ENCODE peak calls at places on chromosomes 12 and 14, in nine cellular contexts. E is endodermal cell; H is CD4-positive, alpha-beta memory T cell; I is Panc1; U is fibroblast of lung; Z is cardiac muscle cell; Q is small intestine; M is psoas muscle; O is naive thymus-derived CD4-positive, alpha-beta T cell. G is an unnamed sample.

GRCh38 chr14:51609987-51610283 is 41.8 kb upstream of the FRMD6 start:
- DNase-seq in E (no peak), H (no peak), I (no peak), U (peak; percentile 75), Z (peak; percentile 64), Q (no peak), M (no peak), O (no peak), G (peak; percentile 79)

GRCh38 chr14:75060420-75060819 is 3.4 kb downstream of the ACYP1 start:
- DNase-seq in E (no peak), H (no peak), I (no peak), U (no peak), Z (no peak), Q (no peak), M (no peak), O (no peak), G (no peak)

GRCh38 chr14:70254476-70254961 is 65.8 kb upstream of the SLC8A3 start:
- DNase-seq in E (peak; percentile 83), H (peak; percentile 12), I (no peak), U (peak; percentile 40), Z (peak; percentile 63), Q (peak; percentile 64), M (peak; percentile 78), O (no peak), G (peak; percentile 88)

GRCh38 chr14:99546230-99546879 is 57.7 kb downstream of the CCDC85C start:
- DNase-seq in E (peak; percentile 79), H (no peak), I (no peak), U (no peak), Z (no peak), Q (no peak), M (no peak), O (no peak), G (no peak)

GRCh38 chr12:118334241-118334640 is 38.5 kb downstream of the TAOK3 start:
- DNase-seq in E (no peak), H (no peak), I (no peak), U (no peak), Z (no peak), Q (peak; percentile 75), M (no peak), O (no peak), G (no peak)

GRCh38 chr14:103542545-103543088 is 13.6 kb downstream of the TRMT61A start:
- DNase-seq in E (peak; percentile 93), H (no peak), I (no peak), U (no peak), Z (no peak), Q (no peak), M (peak; percentile 84), O (no peak), G (peak; percentile 98)

GRCh38 chr12:118374126-118374725 is 1.5 kb upstream of the TAOK3 start:
- DNase-seq in E (peak; percentile 10), H (no peak), I (no peak), U (no peak), Z (no peak), Q (no peak), M (no peak), O (no peak), G (no peak)

GRCh38 chr12:29569392-29569791 is 71.9 kb upstream of the OVCH1 start:
- DNase-seq in E (no peak), H (no peak), I (no peak), U (peak; percentile 27), Z (no peak), Q (no peak), M (no peak), O (no peak), G (no peak)

GRCh38 chr12:51335931-51336330 is 10.5 kb downstream of the CELA1 start:
- DNase-seq in E (no peak), H (no peak), I (no peak), U (no peak), Z (peak; percentile 55), Q (no peak), M (no peak), O (no peak), G (no peak)

GRCh38 chr14:100446572-100446971 is 123.4 kb downstream of the SLC25A47 start:
- DNase-seq in E (peak; percentile 92), H (no peak), I (no peak), U (no peak), Z (no peak), Q (no peak), M (no peak), O (no peak), G (peak; percentile 30)

GRCh38 chr12:58893421-58893986 is 26.8 kb downstream of the LRIG3 start:
- DNase-seq in E (no peak), H (no peak), I (no peak), U (peak; percentile 68), Z (no peak), Q (no peak), M (no peak), O (no peak), G (no peak)

GRCh38 chr12:120763250-120763649 is 37.6 kb downstream of the ACADS start:
- DNase-seq in E (peak; percentile 38), H (no peak), I (no peak), U (no peak), Z (no peak), Q (no peak), M (no peak), O (no peak), G (no peak)

GRCh38 chr14:56874375-56874774 is 64.1 kb upstream of the OTX2 start:
- DNase-seq in E (peak; percentile 89), H (no peak), I (peak; percentile 5), U (no peak), Z (no peak), Q (peak; percentile 49), M (no peak), O (no peak), G (peak; percentile 43)

DNA sequence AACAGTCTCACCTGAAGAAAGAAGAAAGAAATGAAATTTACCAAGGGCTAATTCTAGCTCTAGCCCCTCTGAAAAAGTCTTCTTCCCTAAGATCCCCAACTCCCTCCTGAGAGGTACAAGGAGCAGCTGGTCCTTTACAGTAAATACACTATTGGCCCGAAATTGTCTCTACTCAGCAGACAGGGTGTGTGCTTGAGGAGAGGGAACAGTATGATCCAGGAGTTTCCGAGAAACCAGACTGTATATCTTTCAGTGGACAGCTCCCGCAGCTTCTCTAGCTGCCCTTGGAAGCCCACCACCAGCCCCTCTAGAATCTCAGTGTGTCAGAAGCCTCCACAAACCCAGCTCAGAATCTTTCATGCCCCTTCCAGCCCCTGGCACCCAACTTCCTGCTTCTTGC is 8.1 kb downstream of the GPR84 start:
- DNase-seq in E (no peak), H (no peak), I (no peak), U (no peak), Z (no peak), Q (no peak), M (no peak), O (no peak), G (no peak)
- H3K27ac ChIP-seq in E (peak overlapping the region; percentile 86), H (no peak overlapping the region), I (no peak overlapping the region), U (no peak overlapping the region), Z (peak overlapping the region; percentile 70), Q (no peak overlapping the region), M (no peak overlapping the region), O (no peak overlapping the region), G (peak overlapping the region; percentile 68)

GRCh38 chr14:38074754-38075153 is 132.9 kb upstream of the SSTR1 start:
- DNase-seq in E (no peak), H (peak; percentile 60), I (no peak), U (no peak), Z (no peak), Q (peak; percentile 31), M (no peak), O (no peak), G (no peak)

GRCh38 chr14:38078393-38078792 is 129.3 kb upstream of the SSTR1 start:
- DNase-seq in E (no peak), H (peak; percentile 79), I (no peak), U (no peak), Z (no peak), Q (peak; percentile 63), M (no peak), O (no peak), G (no peak)

GRCh38 chr14:38070213-38070612 is 137.5 kb upstream of the SSTR1 start:
- DNase-seq in E (no peak), H (no peak), I (no peak), U (no peak), Z (no peak), Q (no peak), M (no peak), O (no peak), G (no peak)

GRCh38 chr14:38073641-38074040 is 134.1 kb upstream of the SSTR1 start:
- DNase-seq in E (no peak), H (peak; percentile 30), I (no peak), U (no peak), Z (no peak), Q (peak; percentile 20), M (no peak), O (no peak), G (no peak)

DNA sequence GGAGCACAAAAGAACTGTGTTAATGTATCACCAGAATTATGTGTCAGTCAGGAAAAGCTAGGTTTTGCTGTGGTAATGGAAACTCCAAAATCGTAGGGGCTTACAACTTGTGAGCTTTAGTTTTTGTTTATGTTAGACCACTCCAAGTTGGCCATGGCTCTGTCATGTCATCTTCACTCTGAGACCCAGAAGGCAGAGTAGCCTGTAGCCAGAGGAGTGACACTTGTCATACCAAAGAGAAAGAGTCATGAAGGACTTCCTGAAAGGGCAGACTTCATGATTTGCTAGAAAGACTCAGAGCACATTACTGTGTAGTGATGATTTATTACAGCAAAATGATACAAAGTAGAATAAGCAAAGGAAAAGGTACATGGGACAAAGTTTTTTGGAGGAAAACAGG is 133.6 kb upstream of the SSTR1 start:
- DNase-seq in E (no peak), H (no peak), I (no peak), U (no peak), Z (no peak), Q (no peak), M (no peak), O (no peak), G (no peak)
- H3K4me1 ChIP-seq in E (no peaks in the 10 kb centered on the region), H (peaks cover 86% of the 10 kb centered on the region), I (no peaks in the 10 kb centered on the region), U (no peaks in the 10 kb centered on the region), Z (peaks cover 9% of the 10 kb centered on the region), Q (no peaks in the 10 kb centered on the region), M (no peaks in the 10 kb centered on the region), O (peaks cover 75% of the 10 kb centered on the region), G (no peaks in the 10 kb centered on the region)

DNA sequence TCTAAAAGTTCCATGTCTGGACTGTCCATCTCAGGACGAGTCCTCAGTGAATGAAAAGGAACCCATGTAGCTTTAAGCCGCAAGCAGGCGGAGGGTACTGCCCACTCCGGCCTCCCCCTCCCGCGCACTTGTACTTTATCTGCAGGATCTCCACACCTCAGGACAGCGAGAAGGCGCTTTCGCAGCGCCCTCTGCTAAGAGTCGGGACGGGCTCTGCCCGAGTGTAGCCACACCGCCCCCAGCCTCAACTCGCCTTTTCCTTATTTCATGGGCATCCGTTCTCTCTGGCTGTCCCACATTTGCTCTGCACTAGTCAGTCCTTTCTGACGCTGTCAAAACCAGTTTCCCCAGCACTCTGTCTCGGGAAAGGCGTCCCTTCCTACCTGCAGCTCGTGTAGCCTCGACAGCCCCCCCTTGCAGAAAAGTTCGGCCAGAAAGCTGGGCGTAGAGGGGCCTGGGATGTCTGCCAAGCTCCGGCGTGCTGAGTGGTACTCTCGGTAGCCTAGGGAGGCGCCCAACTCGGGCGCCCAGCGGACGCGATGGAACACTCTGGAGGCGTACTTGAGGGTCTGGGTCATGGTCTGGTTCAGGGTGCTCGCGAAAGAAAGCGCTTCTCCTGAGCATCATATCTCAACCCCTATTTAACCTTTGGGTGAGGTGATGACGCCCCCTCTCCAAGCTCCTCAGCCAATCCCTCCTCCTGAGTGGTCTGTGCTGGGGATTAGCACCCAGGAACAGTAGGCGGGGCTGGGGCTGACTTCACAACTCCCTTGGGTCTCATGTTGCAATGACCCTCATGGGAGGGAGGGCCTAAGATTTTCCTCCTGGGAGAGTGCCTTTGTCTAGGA is at the start of gene CYP27B1:
- DNase-seq in E (peak; percentile 94), H (no peak), I (no peak), U (peak; percentile 33), Z (peak; percentile 59), Q (no peak), M (no peak), O (no peak), G (no peak)
- H3K27me3 ChIP-seq in E (peaks cover 56% of the 10 kb centered on the region), H (peaks cover 19% of the 10 kb centered on the region), I (peaks cover 4% of the 10 kb centered on the region), U (peaks cover 29% of the 10 kb centered on the region), Z (peaks cover 62% of the 10 kb centered on the region), Q (peaks cover 3% of the 10 kb centered on the region), M (peaks cover 52% of the 10 kb centered on the region), O (peaks cover 12% of the 10 kb centered on the region), G (no peaks in the 10 kb centered on the region)

GRCh38 chr14:65296876-65297275 is 115.7 kb upstream of the FUT8 start:
- DNase-seq in E (no peak), H (no peak), I (no peak), U (no peak), Z (no peak), Q (no peak), M (no peak), O (no peak), G (no peak)
- H3K27ac ChIP-seq in E (no peak overlapping the region), H (no peak overlapping the region), I (no peak overlapping the region), U (no peak overlapping the region), Z (no peak overlapping the region), Q (no peak overlapping the region), M (no peak overlapping the region), O (no peak overlapping the region), G (no peak overlapping the region)